ENCODE peak calls at places on chromosomes 4 and X, in seven cellular contexts. Z, L, S, T, I, V and N are unnamed samples.

GRCh38 chr4:165325732-165326512 is 1.5 kb upstream of the MSMO1 start:
- DNase-seq in T (no peak), I (no peak), L (peak; percentile 88), S (no peak), V (no peak), Z (no peak), N (peak; percentile 82)

GRCh38 chr4:111631157-111631999 is 513.9 kb upstream of the FAM241A start:
- DNase-seq in T (no peak), S (no peak), V (no peak), L (no peak), Z (no peak), I (no peak), N (no peak)

GRCh38 chr4:172813359-172813923 is 355.2 kb upstream of the GALNT7 start:
- DNase-seq in Z (no peak), S (no peak), T (no peak), I (no peak), L (no peak), V (no peak), N (no peak)

GRCh38 chrX:9873952-9874351 is 87.7 kb downstream of the SHROOM2 start:
- DNase-seq in V (peak; percentile 14), T (no peak), S (no peak), I (no peak), Z (peak; percentile 28), L (no peak), N (no peak)

GRCh38 chr4:12137556-12137955 is 708.9 kb upstream of the HS3ST1 start:
- DNase-seq in I (no peak), L (no peak), T (no peak), V (no peak), Z (no peak), S (no peak), N (no peak)

GRCh38 chr4:83109480-83110221 is 4.9 kb downstream of the PLAC8 start:
- DNase-seq in T (peak; percentile 26), L (no peak), I (peak; percentile 42), S (peak; percentile 60), Z (peak; percentile 43), V (peak; percentile 47), N (no peak)

GRCh38 chrX:40168183-40169015 is 70.6 kb upstream of the BCOR start:
- DNase-seq in T (no peak), L (no peak), V (no peak), I (no peak), Z (no peak), S (no peak), N (no peak)

GRCh38 chrX:114584983-114585842 is 1.3 kb downstream of the HTR2C start:
- DNase-seq in V (no peak), T (no peak), L (no peak), Z (no peak), I (no peak), S (no peak), N (no peak)

GRCh38 chrX:7132335-7133035 is 15.0 kb upstream of the STS start:
- DNase-seq in Z (peak; percentile 30), S (no peak), T (no peak), I (no peak), V (peak; percentile 39), L (peak; percentile 92), N (peak; percentile 71)
- H3K4me3 ChIP-seq in Z (no peak overlapping the region), S (no peak overlapping the region), T (no peak overlapping the region), I (no peak overlapping the region), V (no peak overlapping the region), L (no peak overlapping the region), N (no peak overlapping the region)

GRCh38 chr4:48400416-48400815 is 59.1 kb downstream of the SLAIN2 start:
- DNase-seq in S (no peak), T (no peak), V (no peak), I (no peak), Z (no peak), L (no peak), N (no peak)
- H3K36me3 ChIP-seq in S (no peaks in the 10 kb centered on the region), T (peaks cover 27% of the 10 kb centered on the region), V (peaks cover 8% of the 10 kb centered on the region), I (peaks cover 10% of the 10 kb centered on the region), Z (peaks cover 9% of the 10 kb centered on the region), L (peaks cover 1% of the 10 kb centered on the region), N (no peaks in the 10 kb centered on the region)

GRCh38 chr4:71549516-71550160 is 210.8 kb downstream of the SLC4A4 start:
- DNase-seq in S (no peak), Z (no peak), L (no peak), I (no peak), V (no peak), T (no peak), N (no peak)
- H3K4me3 ChIP-seq in S (no peak overlapping the region), Z (no peak overlapping the region), L (no peak overlapping the region), I (no peak overlapping the region), V (no peak overlapping the region), T (no peak overlapping the region), N (no peak overlapping the region)

DNA sequence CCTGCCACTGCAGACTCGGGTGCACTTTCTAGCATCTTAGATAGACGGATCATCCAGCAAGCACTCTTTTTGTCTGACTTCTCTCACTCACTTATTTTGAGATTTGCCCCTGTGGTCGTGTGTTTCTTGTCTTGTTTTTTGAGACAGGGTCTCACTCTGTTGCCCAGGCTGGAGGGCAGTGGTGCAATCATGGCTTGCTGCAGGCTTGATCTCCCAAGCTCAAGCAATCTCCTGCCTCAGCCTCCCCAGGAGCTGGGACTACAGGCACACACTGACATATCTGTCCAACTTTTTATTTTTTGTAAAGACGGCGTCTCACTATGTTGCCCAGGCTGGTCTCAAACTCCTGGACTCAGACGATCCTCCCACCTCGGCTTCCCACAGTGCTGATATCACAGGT is 26.7 kb downstream of the FGFR3 start:
- DNase-seq in L (no peak), T (no peak), Z (no peak), S (no peak), V (no peak), I (no peak), N (no peak)
- H3K36me3 ChIP-seq in L (peaks cover 37% of the 10 kb centered on the region), T (peaks cover 99% of the 10 kb centered on the region), Z (peaks cover 57% of the 10 kb centered on the region), S (peaks cover 40% of the 10 kb centered on the region), V (peaks cover 46% of the 10 kb centered on the region), I (peaks cover 41% of the 10 kb centered on the region), N (peaks cover 3% of the 10 kb centered on the region)

GRCh38 chr4:3305610-3306371 is 13.0 kb downstream of the RGS12 start:
- DNase-seq in T (no peak), Z (peak; percentile 46), I (no peak), L (no peak), V (no peak), S (peak; percentile 33), N (no peak)
- H3K4me3 ChIP-seq in T (no peak overlapping the region), Z (no peak overlapping the region), I (no peak overlapping the region), L (no peak overlapping the region), V (peak overlapping the region; percentile 5), S (no peak overlapping the region), N (no peak overlapping the region)

DNA sequence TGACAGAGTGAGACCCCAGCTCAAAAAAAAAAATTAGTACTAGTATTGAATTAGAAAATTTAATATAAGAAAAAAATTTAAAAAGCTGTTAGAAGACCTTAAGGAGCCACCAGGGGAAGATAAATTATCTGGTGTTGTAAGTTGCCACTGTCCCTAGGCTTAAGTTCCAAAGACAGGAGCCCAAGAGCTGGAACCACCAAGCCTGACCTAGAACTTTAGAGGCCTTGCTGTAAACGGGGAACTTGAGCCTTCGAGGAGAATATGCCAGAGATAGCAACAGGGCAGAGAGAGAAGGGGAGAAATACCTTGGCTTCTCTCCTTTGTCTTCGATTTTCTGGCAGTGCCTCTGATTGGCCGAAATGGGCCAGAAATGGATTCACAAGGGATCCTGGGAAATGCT is 8.9 kb downstream of the USP53 start:
- DNase-seq in S (no peak), V (no peak), Z (no peak), T (no peak), I (no peak), L (no peak), N (no peak)
- H3K36me3 ChIP-seq in S (peaks cover 4% of the 10 kb centered on the region), V (no peaks in the 10 kb centered on the region), Z (peaks cover 13% of the 10 kb centered on the region), T (peaks cover 73% of the 10 kb centered on the region), I (no peaks in the 10 kb centered on the region), L (peaks cover 30% of the 10 kb centered on the region), N (no peaks in the 10 kb centered on the region)

GRCh38 chr4:2043396-2044118 is 15.6 kb upstream of the NAT8L start:
- DNase-seq in L (no peak), I (no peak), V (no peak), T (no peak), Z (no peak), S (no peak), N (no peak)
- H3K4me3 ChIP-seq in L (no peak overlapping the region), I (peak overlapping the region; percentile 61), V (no peak overlapping the region), T (no peak overlapping the region), Z (no peak overlapping the region), S (no peak overlapping the region), N (no peak overlapping the region)

DNA sequence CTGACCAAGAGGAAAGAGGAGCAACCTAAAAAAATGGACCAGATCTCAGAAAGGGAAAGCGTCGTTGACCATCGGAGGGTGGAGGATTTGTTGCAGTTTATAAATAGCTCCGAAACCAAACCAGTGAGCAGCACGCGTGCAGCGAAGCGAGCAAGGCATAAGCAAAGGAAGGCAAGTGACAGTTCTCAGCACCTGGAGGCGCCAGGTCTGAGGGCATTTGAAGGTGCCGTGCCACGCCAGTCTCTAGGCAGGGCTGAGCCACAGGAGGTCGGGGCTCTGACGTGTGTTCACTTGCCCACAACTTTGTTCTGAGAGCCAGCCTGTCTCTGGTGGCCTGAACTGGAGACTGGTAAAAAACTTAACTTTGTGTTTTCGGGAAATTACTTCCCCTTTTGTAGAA is 59.7 kb downstream of the TNIP2 start:
- DNase-seq in I (no peak), L (no peak), T (no peak), Z (no peak), S (no peak), V (no peak), N (no peak)
- H3K36me3 ChIP-seq in I (peaks cover 57% of the 10 kb centered on the region), L (peaks cover 24% of the 10 kb centered on the region), T (peaks cover 98% of the 10 kb centered on the region), Z (peaks cover 74% of the 10 kb centered on the region), S (peaks cover 43% of the 10 kb centered on the region), V (peaks cover 68% of the 10 kb centered on the region), N (peaks cover 5% of the 10 kb centered on the region)

GRCh38 chrX:48688531-48689142 is 5.0 kb downstream of the WAS start:
- DNase-seq in V (no peak), I (no peak), Z (no peak), T (no peak), S (no peak), L (no peak), N (no peak)

GRCh38 chrX:48684134-48684533 is 535 bp downstream of the WAS start:
- DNase-seq in I (no peak), S (no peak), L (no peak), T (no peak), V (no peak), Z (no peak), N (no peak)

GRCh38 chrX:48681539-48682183 is 1.9 kb upstream of the WAS start:
- DNase-seq in V (no peak), I (no peak), S (no peak), Z (no peak), L (no peak), T (no peak), N (no peak)

GRCh38 chrX:48683411-48683982 is at the start of gene WAS:
- DNase-seq in V (peak; percentile 26), S (no peak), T (no peak), L (no peak), I (no peak), Z (peak; percentile 58), N (no peak)

DNA sequence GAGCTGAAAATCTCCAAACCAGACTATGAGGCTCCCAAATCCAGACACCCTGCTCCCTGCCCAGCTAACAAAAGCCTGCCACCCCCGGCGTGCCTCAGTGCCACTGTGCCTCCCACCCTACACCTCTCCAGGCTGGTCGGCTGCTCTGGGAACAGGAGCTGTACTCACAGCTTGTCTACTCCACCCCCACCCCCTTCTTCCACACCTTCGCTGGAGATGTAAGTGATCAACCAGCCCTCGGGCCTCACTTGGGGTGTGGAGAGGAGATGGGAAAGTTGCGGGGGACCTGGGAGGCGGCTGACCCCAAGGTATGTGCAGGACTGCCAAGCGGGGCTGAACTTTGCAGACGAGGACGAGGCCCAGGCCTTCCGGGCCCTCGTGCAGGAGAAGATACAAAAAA is 1.8 kb downstream of the WAS start:
- DNase-seq in I (no peak), V (no peak), L (no peak), S (no peak), T (no peak), Z (no peak), N (no peak)
- H3K4me3 ChIP-seq in I (no peak overlapping the region), V (peak overlapping the region; percentile 30), L (no peak overlapping the region), S (no peak overlapping the region), T (no peak overlapping the region), Z (no peak overlapping the region), N (no peak overlapping the region)